ENCODE peak calls at places on chromosomes 1 and 21, in four cellular contexts. One of them, this sample, is unnamed.

GRCh38 chr21:42997053-42997452 is 22.7 kb downstream of the PKNOX1 start:
- DNase-seq in mesendoderm: no peak
- DNase-seq in IMR-90: peak
- DNase-seq in H1: no peak
- DNase-seq in this sample: no peak

GRCh38 chr1:179141592-179142244 is 59.8 kb downstream of the TOR3A start:
- DNase-seq in H1: no peak
- DNase-seq in IMR-90: peak
- DNase-seq in mesendoderm: no peak
- DNase-seq in this sample: no peak

GRCh38 chr1:174966000-174966572 is 33.7 kb upstream of the CACYBP start:
- DNase-seq in H1: no peak
- DNase-seq in IMR-90: no peak
- DNase-seq in mesendoderm: no peak
- DNase-seq in this sample: no peak

GRCh38 chr1:10694274-10694632 is 102.2 kb downstream of the CASZ1 start:
- DNase-seq in IMR-90: no peak
- DNase-seq in mesendoderm: peak
- DNase-seq in H1: no peak
- DNase-seq in this sample: peak

GRCh38 chr1:216178266-216178665 is 245.0 kb downstream of the USH2A start:
- DNase-seq in mesendoderm: no peak
- DNase-seq in IMR-90: peak
- DNase-seq in H1: no peak
- DNase-seq in this sample: no peak

GRCh38 chr1:234848972-234849641 is 239.1 kb upstream of the IRF2BP2 start:
- DNase-seq in IMR-90: peak
- DNase-seq in H1: no peak
- DNase-seq in mesendoderm: no peak
- DNase-seq in this sample: no peak

GRCh38 chr1:15125101-15125745 is 28.3 kb upstream of the TMEM51 start:
- DNase-seq in IMR-90: no peak
- DNase-seq in mesendoderm: no peak
- DNase-seq in H1: no peak
- DNase-seq in this sample: no peak

GRCh38 chr1:32231843-32232432 is 9.7 kb downstream of the EIF3I start:
- DNase-seq in IMR-90: no peak
- DNase-seq in H1: no peak
- DNase-seq in mesendoderm: no peak
- DNase-seq in this sample: no peak

GRCh38 chr1:38228718-38229117 is 182.1 kb upstream of the POU3F1 start:
- DNase-seq in H1: no peak
- DNase-seq in mesendoderm: no peak
- DNase-seq in IMR-90: no peak
- DNase-seq in this sample: no peak

GRCh38 chr1:39144943-39145650 is 59.4 kb upstream of the MACF1 start:
- DNase-seq in H1: no peak
- DNase-seq in mesendoderm: no peak
- DNase-seq in IMR-90: peak
- DNase-seq in this sample: no peak

GRCh38 chr21:36202721-36203602 is 46.3 kb downstream of the DOP1B start:
- DNase-seq in mesendoderm: no peak
- DNase-seq in IMR-90: peak
- DNase-seq in H1: no peak
- DNase-seq in this sample: no peak
- H3K18ac ChIP-seq in mesendoderm: no peak
- H3K18ac ChIP-seq in IMR-90: peak
- H3K18ac ChIP-seq in H1: no peak
- H3K18ac ChIP-seq in this sample: no peak

GRCh38 chr21:17903929-17904639 is 84.9 kb upstream of the C21orf91 start:
- DNase-seq in mesendoderm: no peak
- DNase-seq in H1: no peak
- DNase-seq in IMR-90: no peak
- DNase-seq in this sample: no peak

GRCh38 chr21:17900281-17900989 is 81.3 kb upstream of the C21orf91 start:
- DNase-seq in H1: peak
- DNase-seq in IMR-90: no peak
- DNase-seq in mesendoderm: peak
- DNase-seq in this sample: peak

GRCh38 chr21:17900990-17901385 is 81.8 kb upstream of the C21orf91 start:
- DNase-seq in IMR-90: no peak
- DNase-seq in mesendoderm: peak
- DNase-seq in H1: no peak
- DNase-seq in this sample: no peak

GRCh38 chr21:17903029-17903806 is 84.1 kb upstream of the C21orf91 start:
- DNase-seq in IMR-90: peak
- DNase-seq in H1: no peak
- DNase-seq in mesendoderm: peak
- DNase-seq in this sample: no peak

GRCh38 chr21:17901458-17902092 is 82.4 kb upstream of the C21orf91 start:
- DNase-seq in mesendoderm: peak
- DNase-seq in H1: no peak
- DNase-seq in IMR-90: peak
- DNase-seq in this sample: peak
- H3K18ac ChIP-seq in mesendoderm: no peak
- H3K18ac ChIP-seq in H1: no peak
- H3K18ac ChIP-seq in IMR-90: no peak
- H3K18ac ChIP-seq in this sample: no peak

DNA sequence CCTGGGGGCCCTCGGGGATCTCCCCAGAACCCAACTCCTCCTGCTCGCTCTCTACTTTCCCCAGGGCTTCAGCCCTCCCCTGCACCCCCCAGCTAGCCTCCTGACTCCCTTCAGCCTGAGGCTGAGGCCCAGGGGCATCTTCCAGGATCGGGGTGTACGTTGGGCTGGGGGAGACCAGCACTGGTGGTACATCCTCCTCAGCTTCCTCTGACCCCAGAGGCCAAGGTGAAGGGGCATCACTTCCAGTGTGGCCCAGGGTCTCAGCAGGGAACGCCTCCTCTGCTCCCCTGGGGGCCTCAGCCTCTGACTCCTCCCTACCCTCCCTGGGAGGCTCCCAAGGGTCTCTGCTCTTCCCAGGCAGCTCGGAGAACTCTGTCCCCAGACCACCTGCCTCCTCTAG is 6.8 kb downstream of the NES start:
- DNase-seq in IMR-90: no peak
- DNase-seq in H1: no peak
- DNase-seq in mesendoderm: no peak
- DNase-seq in this sample: no peak
- H3K18ac ChIP-seq in IMR-90: no peak
- H3K18ac ChIP-seq in H1: peak
- H3K18ac ChIP-seq in mesendoderm: no peak
- H3K18ac ChIP-seq in this sample: no peak

GRCh38 chr1:150629115-150629928 is at the start of gene ENSA:
- DNase-seq in H1: peak
- DNase-seq in IMR-90: peak
- DNase-seq in mesendoderm: peak
- DNase-seq in this sample: peak
- H3K18ac ChIP-seq in H1: peak
- H3K18ac ChIP-seq in IMR-90: no peak
- H3K18ac ChIP-seq in mesendoderm: peak
- H3K18ac ChIP-seq in this sample: peak

GRCh38 chr1:23215751-23216449 is 1.4 kb downstream of the HTR1D start:
- DNase-seq in H1: no peak
- DNase-seq in IMR-90: no peak
- DNase-seq in mesendoderm: no peak
- DNase-seq in this sample: peak
- H3K18ac ChIP-seq in H1: peak
- H3K18ac ChIP-seq in IMR-90: no peak
- H3K18ac ChIP-seq in mesendoderm: no peak
- H3K18ac ChIP-seq in this sample: no peak